ENCODE peak calls at places on chromosomes 16 and 17, in nine cellular contexts. One of them, this sample, is unnamed.

GRCh38 chr17:55783684-55784245 is 32.9 kb downstream of the PCTP start:
- DNase-seq in BE2C: peak
- DNase-seq in dorsolateral prefrontal cortex: no peak
- DNase-seq in nephron progenitor cell: no peak
- DNase-seq in AG04450: no peak
- DNase-seq in CD8-positive, alpha-beta T cell: no peak
- DNase-seq in mucosa of descending colon: peak
- DNase-seq in MCF 10A: peak
- DNase-seq in lower lobe of right lung: peak
- DNase-seq in this sample: peak

GRCh38 chr17:81579821-81580321 is 27.7 kb upstream of the FAAP100 start:
- DNase-seq in AG04450: no peak
- DNase-seq in CD8-positive, alpha-beta T cell: no peak
- DNase-seq in nephron progenitor cell: no peak
- DNase-seq in MCF 10A: no peak
- DNase-seq in lower lobe of right lung: no peak
- DNase-seq in dorsolateral prefrontal cortex: no peak
- DNase-seq in mucosa of descending colon: no peak
- DNase-seq in BE2C: no peak
- DNase-seq in this sample: no peak

GRCh38 chr17:83203472-83204221 is 124.2 kb downstream of the METRNL start:
- DNase-seq in lower lobe of right lung: peak
- DNase-seq in MCF 10A: no peak
- DNase-seq in dorsolateral prefrontal cortex: no peak
- DNase-seq in nephron progenitor cell: no peak
- DNase-seq in AG04450: no peak
- DNase-seq in CD8-positive, alpha-beta T cell: no peak
- DNase-seq in BE2C: peak
- DNase-seq in mucosa of descending colon: peak
- DNase-seq in this sample: peak

GRCh38 chr17:6072157-6072556 is 2.0 kb downstream of the WSCD1 start:
- DNase-seq in BE2C: no peak
- DNase-seq in nephron progenitor cell: no peak
- DNase-seq in dorsolateral prefrontal cortex: no peak
- DNase-seq in CD8-positive, alpha-beta T cell: no peak
- DNase-seq in lower lobe of right lung: no peak
- DNase-seq in mucosa of descending colon: no peak
- DNase-seq in AG04450: no peak
- DNase-seq in MCF 10A: no peak
- DNase-seq in this sample: no peak

GRCh38 chr16:397736-398332 is 835 bp downstream of the NME4 start:
- DNase-seq in AG04450: no peak
- DNase-seq in mucosa of descending colon: peak
- DNase-seq in nephron progenitor cell: peak
- DNase-seq in dorsolateral prefrontal cortex: peak
- DNase-seq in BE2C: peak
- DNase-seq in CD8-positive, alpha-beta T cell: no peak
- DNase-seq in MCF 10A: peak
- DNase-seq in lower lobe of right lung: peak
- DNase-seq in this sample: no peak

GRCh38 chr16:12311887-12312286 is 335.4 kb downstream of the SNX29 start:
- DNase-seq in MCF 10A: no peak
- DNase-seq in nephron progenitor cell: no peak
- DNase-seq in lower lobe of right lung: no peak
- DNase-seq in AG04450: no peak
- DNase-seq in CD8-positive, alpha-beta T cell: no peak
- DNase-seq in dorsolateral prefrontal cortex: no peak
- DNase-seq in mucosa of descending colon: no peak
- DNase-seq in BE2C: no peak
- DNase-seq in this sample: no peak

GRCh38 chr16:79451196-79451816 is 149.2 kb downstream of the MAF start:
- DNase-seq in dorsolateral prefrontal cortex: no peak
- DNase-seq in AG04450: no peak
- DNase-seq in BE2C: no peak
- DNase-seq in mucosa of descending colon: no peak
- DNase-seq in MCF 10A: no peak
- DNase-seq in CD8-positive, alpha-beta T cell: no peak
- DNase-seq in lower lobe of right lung: no peak
- DNase-seq in nephron progenitor cell: no peak
- DNase-seq in this sample: no peak

GRCh38 chr17:9371019-9371418 is 204.6 kb downstream of the STX8 start:
- DNase-seq in nephron progenitor cell: no peak
- DNase-seq in AG04450: no peak
- DNase-seq in dorsolateral prefrontal cortex: no peak
- DNase-seq in CD8-positive, alpha-beta T cell: no peak
- DNase-seq in lower lobe of right lung: no peak
- DNase-seq in BE2C: no peak
- DNase-seq in mucosa of descending colon: no peak
- DNase-seq in MCF 10A: peak
- DNase-seq in this sample: no peak

DNA sequence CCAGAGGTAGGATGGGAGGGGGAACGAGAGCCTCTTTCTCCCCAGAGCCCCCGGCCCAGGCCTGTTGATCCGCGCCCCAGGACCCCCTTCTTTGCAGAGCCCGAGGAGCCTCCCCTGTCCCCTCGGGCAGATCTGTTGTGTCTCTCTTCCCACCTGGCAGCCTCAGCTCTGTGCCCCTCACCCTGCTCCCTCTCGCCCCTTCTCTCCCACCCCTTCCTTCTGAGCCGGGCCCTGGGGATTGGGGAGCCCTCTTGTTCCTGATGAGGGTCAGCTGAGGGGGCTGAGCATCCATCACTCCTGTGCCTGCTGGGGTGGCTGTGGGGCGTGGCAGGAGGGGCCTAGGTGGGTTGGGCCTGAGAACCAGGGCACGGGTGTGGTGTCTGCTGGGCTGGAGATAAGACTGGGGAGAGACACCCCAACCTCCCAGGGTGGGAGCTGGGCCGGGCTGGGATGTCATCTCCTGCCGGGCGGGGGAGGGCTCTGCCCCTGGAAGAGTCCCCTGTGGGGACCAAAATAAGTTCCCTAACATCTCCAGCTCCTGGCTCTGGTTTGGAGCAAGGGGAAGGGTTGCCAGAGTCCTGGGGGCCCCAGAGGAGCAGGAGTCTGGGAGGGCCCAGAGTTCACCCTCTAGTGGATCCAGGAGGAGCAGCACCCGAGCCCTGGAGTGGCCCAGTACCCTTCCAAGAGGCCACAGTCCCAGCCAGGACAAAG is 65.4 kb downstream of the MRC2 start:
- DNase-seq in lower lobe of right lung: peak
- DNase-seq in nephron progenitor cell: peak
- DNase-seq in MCF 10A: no peak
- DNase-seq in dorsolateral prefrontal cortex: no peak
- DNase-seq in BE2C: peak
- DNase-seq in mucosa of descending colon: no peak
- DNase-seq in AG04450: no peak
- DNase-seq in CD8-positive, alpha-beta T cell: no peak
- DNase-seq in this sample: no peak
- TF ChIP-seq CTCF in lower lobe of right lung: peak
- TF ChIP-seq CTCF in nephron progenitor cell: peak
- TF ChIP-seq CTCF in MCF 10A: peak
- TF ChIP-seq CTCF in dorsolateral prefrontal cortex: no peak
- TF ChIP-seq CTCF in BE2C: peak
- TF ChIP-seq CTCF in mucosa of descending colon: no peak
- TF ChIP-seq CTCF in AG04450: peak
- TF ChIP-seq CTCF in CD8-positive, alpha-beta T cell: no peak
- TF ChIP-seq CTCF in this sample: no peak

GRCh38 chr17:21375757-21376584 is at the start of gene KCNJ12:
- DNase-seq in dorsolateral prefrontal cortex: peak
- DNase-seq in lower lobe of right lung: no peak
- DNase-seq in CD8-positive, alpha-beta T cell: no peak
- DNase-seq in mucosa of descending colon: no peak
- DNase-seq in BE2C: peak
- DNase-seq in AG04450: no peak
- DNase-seq in nephron progenitor cell: no peak
- DNase-seq in MCF 10A: no peak
- DNase-seq in this sample: no peak

GRCh38 chr17:21373696-21374454 is 2.3 kb upstream of the KCNJ12 start:
- DNase-seq in BE2C: no peak
- DNase-seq in AG04450: no peak
- DNase-seq in nephron progenitor cell: no peak
- DNase-seq in lower lobe of right lung: no peak
- DNase-seq in dorsolateral prefrontal cortex: no peak
- DNase-seq in CD8-positive, alpha-beta T cell: no peak
- DNase-seq in mucosa of descending colon: no peak
- DNase-seq in MCF 10A: no peak
- DNase-seq in this sample: no peak

GRCh38 chr17:21373034-21373433 is 3.1 kb upstream of the KCNJ12 start:
- DNase-seq in MCF 10A: no peak
- DNase-seq in BE2C: no peak
- DNase-seq in mucosa of descending colon: no peak
- DNase-seq in AG04450: no peak
- DNase-seq in CD8-positive, alpha-beta T cell: no peak
- DNase-seq in dorsolateral prefrontal cortex: no peak
- DNase-seq in lower lobe of right lung: no peak
- DNase-seq in nephron progenitor cell: no peak
- DNase-seq in this sample: no peak

GRCh38 chr17:21375162-21375560 is 996 bp upstream of the KCNJ12 start:
- DNase-seq in dorsolateral prefrontal cortex: no peak
- DNase-seq in BE2C: peak
- DNase-seq in mucosa of descending colon: no peak
- DNase-seq in nephron progenitor cell: no peak
- DNase-seq in CD8-positive, alpha-beta T cell: no peak
- DNase-seq in AG04450: no peak
- DNase-seq in lower lobe of right lung: no peak
- DNase-seq in MCF 10A: no peak
- DNase-seq in this sample: no peak

DNA sequence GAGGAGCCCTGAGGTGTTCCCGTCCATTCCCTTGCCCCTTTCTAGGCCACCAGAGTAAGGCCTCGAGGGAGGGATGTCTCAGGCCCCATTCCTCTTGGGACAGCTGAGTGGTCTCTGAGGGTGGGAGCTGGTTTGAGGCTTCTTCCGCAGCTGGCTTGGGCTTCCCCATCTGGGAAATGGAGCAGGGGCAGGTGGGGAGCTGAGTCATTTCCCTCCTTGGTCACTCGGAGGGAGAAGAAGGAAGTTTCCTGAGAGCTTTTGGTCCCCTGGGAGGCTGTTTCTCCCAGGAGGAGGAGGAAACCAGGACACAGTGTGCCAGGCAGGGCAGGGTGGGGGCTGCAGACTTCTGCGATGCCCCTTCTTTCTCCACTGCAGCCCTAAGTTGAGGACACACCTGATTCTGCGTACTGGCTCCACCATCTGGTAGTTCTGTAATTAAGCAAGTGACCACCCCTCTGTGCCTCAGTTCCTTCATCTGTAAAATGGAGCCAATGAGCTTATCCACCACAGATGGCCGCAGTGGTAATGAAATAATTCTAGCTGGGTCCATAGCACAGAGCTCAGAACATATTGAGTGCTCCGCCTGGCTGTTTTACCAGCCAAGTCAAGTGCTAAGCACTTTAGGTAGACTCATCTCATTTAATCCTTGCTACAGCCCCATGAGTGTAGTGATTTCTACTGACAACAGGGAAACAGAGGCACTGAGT is 1.5 kb upstream of the KCNJ12 start:
- DNase-seq in mucosa of descending colon: no peak
- DNase-seq in BE2C: no peak
- DNase-seq in CD8-positive, alpha-beta T cell: no peak
- DNase-seq in dorsolateral prefrontal cortex: no peak
- DNase-seq in AG04450: no peak
- DNase-seq in MCF 10A: peak
- DNase-seq in nephron progenitor cell: no peak
- DNase-seq in lower lobe of right lung: no peak
- DNase-seq in this sample: no peak
- TF ChIP-seq CTCF in mucosa of descending colon: no peak
- TF ChIP-seq CTCF in BE2C: no peak
- TF ChIP-seq CTCF in CD8-positive, alpha-beta T cell: no peak
- TF ChIP-seq CTCF in dorsolateral prefrontal cortex: no peak
- TF ChIP-seq CTCF in AG04450: no peak
- TF ChIP-seq CTCF in MCF 10A: no peak
- TF ChIP-seq CTCF in nephron progenitor cell: no peak
- TF ChIP-seq CTCF in lower lobe of right lung: no peak
- TF ChIP-seq CTCF in this sample: no peak

GRCh38 chr17:75065562-75066151 is 18.6 kb downstream of the KCTD2 start:
- DNase-seq in lower lobe of right lung: no peak
- DNase-seq in nephron progenitor cell: no peak
- DNase-seq in AG04450: no peak
- DNase-seq in CD8-positive, alpha-beta T cell: no peak
- DNase-seq in dorsolateral prefrontal cortex: no peak
- DNase-seq in mucosa of descending colon: no peak
- DNase-seq in BE2C: no peak
- DNase-seq in MCF 10A: no peak
- DNase-seq in this sample: no peak

GRCh38 chr17:75069783-75070182 is 18.0 kb upstream of the SLC16A5 start:
- DNase-seq in AG04450: no peak
- DNase-seq in mucosa of descending colon: no peak
- DNase-seq in dorsolateral prefrontal cortex: no peak
- DNase-seq in BE2C: no peak
- DNase-seq in nephron progenitor cell: no peak
- DNase-seq in lower lobe of right lung: no peak
- DNase-seq in MCF 10A: peak
- DNase-seq in CD8-positive, alpha-beta T cell: no peak
- DNase-seq in this sample: no peak

GRCh38 chr17:75068750-75069149 is 19.0 kb upstream of the SLC16A5 start:
- DNase-seq in MCF 10A: no peak
- DNase-seq in nephron progenitor cell: no peak
- DNase-seq in mucosa of descending colon: no peak
- DNase-seq in CD8-positive, alpha-beta T cell: no peak
- DNase-seq in lower lobe of right lung: no peak
- DNase-seq in dorsolateral prefrontal cortex: no peak
- DNase-seq in BE2C: no peak
- DNase-seq in AG04450: no peak
- DNase-seq in this sample: no peak

GRCh38 chr17:75064867-75065561 is 18.0 kb downstream of the KCTD2 start:
- DNase-seq in CD8-positive, alpha-beta T cell: no peak
- DNase-seq in lower lobe of right lung: no peak
- DNase-seq in nephron progenitor cell: no peak
- DNase-seq in dorsolateral prefrontal cortex: no peak
- DNase-seq in AG04450: no peak
- DNase-seq in BE2C: no peak
- DNase-seq in MCF 10A: no peak
- DNase-seq in mucosa of descending colon: no peak
- DNase-seq in this sample: no peak

GRCh38 chr17:75067856-75068255 is 19.9 kb upstream of the SLC16A5 start:
- DNase-seq in BE2C: no peak
- DNase-seq in lower lobe of right lung: no peak
- DNase-seq in dorsolateral prefrontal cortex: no peak
- DNase-seq in CD8-positive, alpha-beta T cell: no peak
- DNase-seq in AG04450: no peak
- DNase-seq in mucosa of descending colon: no peak
- DNase-seq in nephron progenitor cell: no peak
- DNase-seq in MCF 10A: no peak
- DNase-seq in this sample: no peak
- TF ChIP-seq CTCF in BE2C: no peak
- TF ChIP-seq CTCF in lower lobe of right lung: no peak
- TF ChIP-seq CTCF in dorsolateral prefrontal cortex: no peak
- TF ChIP-seq CTCF in CD8-positive, alpha-beta T cell: no peak
- TF ChIP-seq CTCF in AG04450: no peak
- TF ChIP-seq CTCF in mucosa of descending colon: no peak
- TF ChIP-seq CTCF in nephron progenitor cell: no peak
- TF ChIP-seq CTCF in MCF 10A: no peak
- TF ChIP-seq CTCF in this sample: no peak

GRCh38 chr17:12574525-12574924 is 91.2 kb upstream of the MYOCD start:
- DNase-seq in nephron progenitor cell: no peak
- DNase-seq in mucosa of descending colon: no peak
- DNase-seq in dorsolateral prefrontal cortex: no peak
- DNase-seq in AG04450: no peak
- DNase-seq in lower lobe of right lung: no peak
- DNase-seq in CD8-positive, alpha-beta T cell: no peak
- DNase-seq in BE2C: no peak
- DNase-seq in MCF 10A: no peak
- DNase-seq in this sample: no peak

GRCh38 chr17:12566281-12567002 is 99.2 kb upstream of the MYOCD start:
- DNase-seq in BE2C: no peak
- DNase-seq in mucosa of descending colon: no peak
- DNase-seq in AG04450: no peak
- DNase-seq in nephron progenitor cell: peak
- DNase-seq in dorsolateral prefrontal cortex: no peak
- DNase-seq in lower lobe of right lung: no peak
- DNase-seq in MCF 10A: no peak
- DNase-seq in CD8-positive, alpha-beta T cell: no peak
- DNase-seq in this sample: no peak

GRCh38 chr17:12567077-12568053 is 98.3 kb upstream of the MYOCD start:
- DNase-seq in CD8-positive, alpha-beta T cell: no peak
- DNase-seq in dorsolateral prefrontal cortex: no peak
- DNase-seq in mucosa of descending colon: no peak
- DNase-seq in lower lobe of right lung: no peak
- DNase-seq in BE2C: no peak
- DNase-seq in nephron progenitor cell: no peak
- DNase-seq in MCF 10A: no peak
- DNase-seq in AG04450: no peak
- DNase-seq in this sample: no peak

GRCh38 chr17:12571606-12572005 is 94.1 kb upstream of the MYOCD start:
- DNase-seq in mucosa of descending colon: no peak
- DNase-seq in CD8-positive, alpha-beta T cell: no peak
- DNase-seq in dorsolateral prefrontal cortex: no peak
- DNase-seq in nephron progenitor cell: no peak
- DNase-seq in lower lobe of right lung: no peak
- DNase-seq in BE2C: no peak
- DNase-seq in AG04450: no peak
- DNase-seq in MCF 10A: no peak
- DNase-seq in this sample: no peak

DNA sequence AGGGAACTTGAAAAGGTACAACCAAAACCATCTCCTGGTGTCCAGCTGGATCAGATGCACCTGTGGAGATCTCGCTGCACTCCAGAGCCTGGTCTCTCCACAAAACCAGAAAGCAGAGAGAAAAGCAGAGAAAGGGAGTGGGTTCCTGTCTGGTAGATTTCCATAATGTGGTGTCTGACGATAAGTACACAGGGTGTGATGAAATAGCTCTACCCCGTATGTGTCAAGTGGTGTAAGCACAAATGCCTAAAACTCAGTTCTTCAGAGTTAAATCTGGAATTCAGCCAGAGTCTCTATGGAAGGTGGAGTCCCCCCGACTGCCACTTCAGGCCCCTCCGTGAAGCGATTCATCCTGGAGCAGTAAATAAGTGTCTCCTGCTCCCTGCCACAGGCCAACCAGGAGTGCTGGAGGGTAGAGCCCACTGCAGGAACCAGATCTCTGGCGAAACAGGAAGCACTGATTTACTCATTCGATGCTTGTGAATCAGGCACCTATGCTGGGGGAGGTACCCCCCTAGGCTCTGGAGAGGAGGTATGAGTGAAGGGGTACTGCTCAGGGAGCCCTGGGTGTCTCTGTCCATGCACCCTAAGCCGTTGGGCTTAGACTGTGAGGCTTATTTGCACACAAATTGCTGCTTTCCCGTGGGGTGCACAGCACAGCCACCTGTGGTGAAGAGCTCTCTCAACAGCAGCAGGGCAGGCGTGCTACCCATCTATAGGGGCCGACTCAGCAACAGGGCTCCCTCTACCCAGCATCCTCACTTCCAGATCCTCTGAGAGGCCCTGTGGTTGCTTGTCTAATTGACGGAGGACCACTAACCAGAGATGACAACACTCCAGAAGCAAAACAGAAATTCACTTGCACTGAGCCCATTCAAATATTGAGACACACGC is 97.1 kb upstream of the MYOCD start:
- DNase-seq in lower lobe of right lung: no peak
- DNase-seq in dorsolateral prefrontal cortex: no peak
- DNase-seq in MCF 10A: peak
- DNase-seq in AG04450: no peak
- DNase-seq in CD8-positive, alpha-beta T cell: no peak
- DNase-seq in BE2C: no peak
- DNase-seq in mucosa of descending colon: no peak
- DNase-seq in nephron progenitor cell: no peak
- DNase-seq in this sample: no peak
- TF ChIP-seq CTCF in lower lobe of right lung: no peak
- TF ChIP-seq CTCF in dorsolateral prefrontal cortex: no peak
- TF ChIP-seq CTCF in MCF 10A: no peak
- TF ChIP-seq CTCF in AG04450: no peak
- TF ChIP-seq CTCF in CD8-positive, alpha-beta T cell: no peak
- TF ChIP-seq CTCF in BE2C: no peak
- TF ChIP-seq CTCF in mucosa of descending colon: no peak
- TF ChIP-seq CTCF in nephron progenitor cell: no peak
- TF ChIP-seq CTCF in this sample: no peak